ENCODE peak calls at places on chromosomes 3 and 15, in seven cellular contexts. M is AG10803, L is cardiac fibroblast, B is GM23338, U is choroid plexus epithelial cell, R is A549, Y is lower lobe of right lung. T is an unnamed sample.
A peak's percentile ranks its signal among the peaks of the same experiment; 100 is the strongest.

GRCh38 chr3:177642042-177642441 is 444.8 kb upstream of the TBL1XR1 start:
- DNase-seq in U (no peak), R (no peak), Y (no peak), L (no peak), B (no peak), M (no peak), T (no peak)

GRCh38 chr3:181326637-181327223 is 337.2 kb upstream of the DNAJC19 start:
- DNase-seq in U (peak; percentile 38), L (peak; percentile 46), B (peak; percentile 72), R (peak; percentile 7), Y (no peak), M (peak; percentile 9), T (no peak)

GRCh38 chr15:49926731-49927130 is 192.3 kb downstream of the ATP8B4 start:
- DNase-seq in R (no peak), B (no peak), U (no peak), M (no peak), Y (no peak), L (no peak), T (no peak)

GRCh38 chr3:11733914-11734313 is 90.2 kb upstream of the VGLL4 start:
- DNase-seq in U (no peak), L (no peak), Y (no peak), R (no peak), M (no peak), B (no peak), T (no peak)

GRCh38 chr3:31106912-31107311 is 212.5 kb upstream of the GADL1 start:
- DNase-seq in M (no peak), B (no peak), Y (no peak), L (peak; percentile 14), U (peak; percentile 46), R (no peak), T (no peak)

GRCh38 chr3:16601539-16602005 is 3.7 kb downstream of the DAZL start:
- DNase-seq in Y (no peak), R (no peak), L (no peak), M (no peak), U (no peak), B (no peak), T (no peak)

GRCh38 chr15:68328485-68328884 is 50.9 kb downstream of the FEM1B start:
- DNase-seq in U (no peak), L (no peak), M (no peak), R (no peak), B (no peak), Y (no peak), T (no peak)

GRCh38 chr15:94079459-94079858 is 151.9 kb upstream of the MCTP2 start:
- DNase-seq in R (no peak), Y (no peak), U (no peak), M (no peak), B (no peak), L (no peak), T (no peak)

GRCh38 chr3:10867384-10867783 is 51.4 kb downstream of the SLC6A11 start:
- DNase-seq in Y (no peak), R (no peak), M (peak; percentile 1), U (peak; percentile 10), L (peak; percentile 9), B (peak; percentile 75), T (no peak)

GRCh38 chr3:13419356-13420050 is 619 bp downstream of the NUP210 start:
- DNase-seq in U (no peak), L (no peak), Y (peak; percentile 77), R (peak; percentile 51), B (peak; percentile 61), M (no peak), T (peak; percentile 55)

GRCh38 chr3:123262226-123262625 is 60.5 kb downstream of the SEC22A start:
- DNase-seq in B (no peak), Y (no peak), U (no peak), R (no peak), M (no peak), L (no peak), T (no peak)

GRCh38 chr15:24269166-24269571 is 406.4 kb upstream of the NPAP1 start:
- DNase-seq in U (no peak), Y (no peak), L (no peak), B (no peak), R (no peak), M (no peak), T (no peak)

GRCh38 chr3:134294302-134294925 is 43.8 kb upstream of the RYK start:
- DNase-seq in B (no peak), Y (no peak), U (no peak), R (no peak), L (no peak), M (no peak), T (no peak)

GRCh38 chr3:34646911-34647465 is 848.6 kb downstream of the PDCD6IP start:
- DNase-seq in Y (no peak), U (no peak), B (no peak), L (no peak), M (no peak), R (no peak), T (no peak)

GRCh38 chr3:43747641-43748040 is 56.9 kb downstream of the ABHD5 start:
- DNase-seq in M (peak; percentile 20), U (peak; percentile 34), L (peak; percentile 53), B (no peak), Y (no peak), R (no peak), T (no peak)

GRCh38 chr3:43737001-43737440 is 46.3 kb downstream of the ABHD5 start:
- DNase-seq in L (no peak), R (no peak), U (no peak), B (no peak), M (no peak), Y (no peak), T (no peak)

GRCh38 chr3:43748179-43748578 is 57.4 kb downstream of the ABHD5 start:
- DNase-seq in R (no peak), M (peak; percentile 42), L (peak; percentile 63), B (no peak), Y (no peak), U (peak; percentile 47), T (no peak)

GRCh38 chr3:43738305-43738704 is 47.6 kb downstream of the ABHD5 start:
- DNase-seq in M (no peak), B (no peak), R (no peak), L (no peak), Y (no peak), U (no peak), T (no peak)

DNA sequence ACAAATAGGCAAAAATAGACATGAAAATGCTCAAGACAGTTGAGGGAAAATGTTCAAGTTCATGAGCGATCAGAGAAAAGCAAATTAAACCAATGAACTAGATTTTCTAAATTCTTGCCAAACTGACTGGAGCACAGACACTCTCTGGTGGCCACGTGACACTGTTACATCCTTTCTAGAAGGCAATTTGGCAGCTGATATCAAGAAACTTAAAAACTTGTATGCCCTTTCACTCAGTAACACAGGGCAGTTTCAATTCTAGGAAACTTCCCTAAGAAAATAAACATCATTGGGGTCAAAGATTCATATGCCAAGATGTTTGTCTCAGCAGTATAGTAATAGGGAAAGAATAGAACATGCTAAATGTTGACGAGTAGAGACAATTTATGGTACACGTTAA is 52.2 kb downstream of the ABHD5 start:
- DNase-seq in Y (no peak), M (peak; percentile 39), U (peak; percentile 87), B (no peak), R (no peak), L (peak; percentile 53), T (no peak)
- TF ChIP-seq CTCF in Y (no peak), M (peak; percentile 36), U (peak; percentile 35), B (peak; percentile 51), R (peak; percentile 15), L (no peak), T (peak; percentile 30)

GRCh38 chr3:141094851-141095545 is 43.9 kb downstream of the SPSB4 start:
- DNase-seq in Y (no peak), R (no peak), L (peak; percentile 72), B (no peak), M (peak; percentile 52), U (peak; percentile 72), T (peak; percentile 61)
- H3K4me3 ChIP-seq in Y (no peak overlapping the region), R (no peak overlapping the region), L (no peak overlapping the region), B (no peak overlapping the region), M (peak overlapping the region; percentile 7), U (peak overlapping the region; percentile 39), T (peak overlapping the region; percentile 48)

GRCh38 chr15:78565951-78566774 is 843 bp downstream of the CHRNA5 start:
- DNase-seq in L (peak; percentile 15), Y (no peak), B (peak; percentile 59), U (peak; percentile 20), R (peak; percentile 76), M (peak; percentile 11), T (no peak)
- TF ChIP-seq CTCF in L (peak; percentile 8), Y (no peak), B (no peak), U (peak; percentile 26), R (peak; percentile 7), M (peak; percentile 37), T (no peak)

DNA sequence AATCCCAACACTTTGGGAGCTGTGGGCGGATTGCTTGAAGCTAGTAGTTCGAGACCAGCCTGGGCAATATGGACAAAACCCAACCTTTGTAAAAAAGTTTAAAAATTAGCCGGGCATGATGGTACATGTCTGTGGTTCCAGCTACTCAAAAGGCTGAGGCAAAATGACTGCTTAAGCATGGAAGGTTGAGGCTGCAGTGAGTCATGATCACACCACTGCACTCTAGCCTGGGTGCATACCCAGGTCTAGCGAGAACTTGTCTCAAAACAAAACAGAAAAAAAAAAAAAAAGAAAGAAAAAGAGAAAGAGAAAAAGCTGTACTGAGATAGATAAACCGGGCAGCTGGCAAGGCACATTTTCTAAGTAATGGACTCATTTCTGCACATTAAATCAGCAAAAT is 10.6 kb downstream of the ARPP19 start:
- DNase-seq in Y (no peak), U (peak; percentile 90), L (peak; percentile 81), R (no peak), B (no peak), M (peak; percentile 46), T (no peak)
- H3K4me3 ChIP-seq in Y (no peak overlapping the region), U (no peak overlapping the region), L (no peak overlapping the region), R (no peak overlapping the region), B (no peak overlapping the region), M (no peak overlapping the region), T (no peak overlapping the region)

T was measured in dorsolateral prefrontal cortex.